ENCODE peak calls at places on chromosomes 3 and 15, in nine cellular contexts. B, U, F, A, M, V, W, I and D are unnamed samples.

GRCh38 chr3:78734048-78734637 is 1033.7 kb downstream of the ROBO1 start:
- DNase-seq in B (peak; percentile 20), U (no peak), F (no peak), A (no peak), M (no peak), V (no peak), W (no peak), I (no peak), D (no peak)

GRCh38 chr15:71195242-71195641 is 80.0 kb downstream of the THSD4 start:
- DNase-seq in B (no peak), U (peak; percentile 70), F (no peak), A (no peak), M (no peak), V (no peak), W (no peak), I (no peak), D (no peak)

GRCh38 chr3:36804295-36805055 is 40.1 kb upstream of the DCLK3 start:
- DNase-seq in B (no peak), U (no peak), F (no peak), A (no peak), M (no peak), V (peak; percentile 17), W (no peak), I (no peak), D (no peak)

GRCh38 chr3:8451696-8452095 is 49.9 kb upstream of the LMCD1 start:
- DNase-seq in B (no peak), U (no peak), F (no peak), A (no peak), M (no peak), V (no peak), W (no peak), I (no peak), D (no peak)

GRCh38 chr3:149090907-149091306 is 4.6 kb upstream of the HLTF start:
- DNase-seq in B (no peak), U (no peak), F (no peak), A (no peak), M (no peak), V (no peak), W (no peak), I (no peak), D (no peak)

GRCh38 chr3:134027631-134028030 is 2.1 kb downstream of the SLCO2A1 start:
- DNase-seq in B (no peak), U (no peak), F (no peak), A (no peak), M (no peak), V (no peak), W (no peak), I (no peak), D (no peak)

GRCh38 chr15:26082833-26083174 is 219.7 kb upstream of the ATP10A start:
- DNase-seq in B (no peak), U (no peak), F (no peak), A (no peak), M (no peak), V (no peak), W (no peak), I (no peak), D (no peak)

GRCh38 chr15:60423540-60423939 is 25.8 kb upstream of the ANXA2 start:
- DNase-seq in B (no peak), U (peak; percentile 56), F (no peak), A (no peak), M (no peak), V (no peak), W (no peak), I (no peak), D (no peak)

GRCh38 chr15:80031841-80032240 is 27.6 kb upstream of the ZFAND6 start:
- DNase-seq in B (no peak), U (no peak), F (no peak), A (peak; percentile 23), M (no peak), V (peak; percentile 59), W (no peak), I (no peak), D (no peak)

GRCh38 chr15:78077053-78077859 is at the start of gene TBC1D2B:
- DNase-seq in B (peak; percentile 51), U (peak; percentile 24), F (peak; percentile 81), A (peak; percentile 80), M (peak; percentile 59), V (peak; percentile 81), W (peak; percentile 70), I (peak; percentile 56), D (peak; percentile 82)

GRCh38 chr3:43523454-43524053 is 98.3 kb downstream of the ANO10 start:
- DNase-seq in B (no peak), U (no peak), F (peak; percentile 63), A (no peak), M (no peak), V (peak; percentile 76), W (no peak), I (no peak), D (no peak)

GRCh38 chr3:127484601-127485388 is 105.7 kb downstream of the TPRA1 start:
- DNase-seq in B (no peak), U (no peak), F (peak; percentile 54), A (no peak), M (no peak), V (peak; percentile 70), W (no peak), I (no peak), D (no peak)

GRCh38 chr15:58332676-58333400 is 99.0 kb upstream of the LIPC start:
- DNase-seq in B (no peak), U (no peak), F (no peak), A (no peak), M (no peak), V (peak; percentile 69), W (no peak), I (no peak), D (no peak)

GRCh38 chr3:179852117-179852886 is 184.4 kb downstream of the PEX5L start:
- DNase-seq in B (no peak), U (no peak), F (no peak), A (no peak), M (no peak), V (no peak), W (no peak), I (no peak), D (no peak)

GRCh38 chr3:12959838-12960378 is 113.3 kb downstream of the IQSEC1 start:
- DNase-seq in B (no peak), U (no peak), F (no peak), A (peak; percentile 75), M (no peak), V (no peak), W (no peak), I (no peak), D (no peak)

GRCh38 chr3:9678493-9678892 is 25.1 kb upstream of the CPNE9 start:
- DNase-seq in B (no peak), U (no peak), F (no peak), A (no peak), M (no peak), V (no peak), W (no peak), I (no peak), D (no peak)

GRCh38 chr15:75172168-75172841 is 29.4 kb upstream of the C15orf39 start:
- DNase-seq in B (no peak), U (no peak), F (no peak), A (no peak), M (no peak), V (no peak), W (no peak), I (no peak), D (no peak)

GRCh38 chr15:78836333-78836732 is 25.1 kb upstream of the ADAMTS7 start:
- DNase-seq in B (no peak), U (no peak), F (no peak), A (no peak), M (no peak), V (no peak), W (no peak), I (no peak), D (no peak)

GRCh38 chr15:81235276-81235675 is 38.6 kb downstream of the IL16 start:
- DNase-seq in B (no peak), U (no peak), F (no peak), A (no peak), M (no peak), V (no peak), W (no peak), I (no peak), D (no peak)

GRCh38 chr15:45129651-45130129 is at the start of the genes DUOX1 and DUOXA1:
- DNase-seq in B (no peak), U (no peak), F (peak; percentile 49), A (peak; percentile 56), M (no peak), V (no peak), W (no peak), I (no peak), D (no peak)

GRCh38 chr3:30964612-30965011 is 70.2 kb upstream of the GADL1 start:
- DNase-seq in B (no peak), U (no peak), F (no peak), A (no peak), M (no peak), V (no peak), W (no peak), I (no peak), D (no peak)

GRCh38 chr3:119769394-119770149 is 12.3 kb upstream of the NR1I2 start:
- DNase-seq in B (no peak), U (peak; percentile 26), F (no peak), A (no peak), M (no peak), V (no peak), W (no peak), I (no peak), D (no peak)

GRCh38 chr3:16252988-16253387 is 11.8 kb downstream of the DPH3 start:
- DNase-seq in B (no peak), U (no peak), F (no peak), A (no peak), M (no peak), V (no peak), W (no peak), I (no peak), D (no peak)

GRCh38 chr3:32522682-32523081 is 20.0 kb upstream of the CMTM6 start:
- DNase-seq in B (no peak), U (no peak), F (no peak), A (no peak), M (no peak), V (no peak), W (no peak), I (no peak), D (no peak)

GRCh38 chr15:66865622-66866611 is 163.9 kb downstream of the SMAD6 start:
- DNase-seq in B (no peak), U (no peak), F (no peak), A (peak; percentile 91), M (no peak), V (no peak), W (no peak), I (no peak), D (peak; percentile 54)

GRCh38 chr15:62059818-62060115 is 480 bp downstream of the VPS13C start:
- DNase-seq in B (peak; percentile 64), U (peak; percentile 31), F (peak; percentile 75), A (peak; percentile 86), M (peak; percentile 54), V (peak; percentile 89), W (peak; percentile 41), I (peak; percentile 37), D (peak; percentile 55)

GRCh38 chr3:100627491-100627890 is 18.1 kb downstream of the ADGRG7 start:
- DNase-seq in B (no peak), U (no peak), F (no peak), A (no peak), M (no peak), V (no peak), W (no peak), I (no peak), D (no peak)

GRCh38 chr3:29064085-29064484 is 216.8 kb upstream of the RBMS3 start:
- DNase-seq in B (no peak), U (peak; percentile 10), F (no peak), A (no peak), M (no peak), V (no peak), W (no peak), I (no peak), D (no peak)

GRCh38 chr3:120472121-120472844 is 21.5 kb upstream of the FSTL1 start:
- DNase-seq in B (no peak), U (no peak), F (no peak), A (no peak), M (no peak), V (no peak), W (no peak), I (no peak), D (no peak)